ENCODE peak calls at places on chromosome 1, in six cellular contexts. One of them, this sample, is unnamed.
A peak's percentile ranks its signal among the peaks of the same experiment; 100 is the strongest.

GRCh38 chr1:2415337-2415736 is 3.0 kb upstream of the PEX10 start:
- DNase-seq in PC-3: no peak
- DNase-seq in suprapubic skin: no peak
- DNase-seq in A673: no peak
- DNase-seq in body of pancreas: no peak
- DNase-seq in CD8-positive, alpha-beta memory T cell: no peak
- DNase-seq in this sample: peak; percentile 52

GRCh38 chr1:157496121-157496526 is 56.2 kb downstream of the FCRL5 start:
- DNase-seq in A673: peak; percentile 57
- DNase-seq in body of pancreas: peak; percentile 46
- DNase-seq in suprapubic skin: no peak
- DNase-seq in PC-3: peak; percentile 84
- DNase-seq in CD8-positive, alpha-beta memory T cell: no peak
- DNase-seq in this sample: no peak

GRCh38 chr1:205519541-205520131 is 15.2 kb downstream of the CDK18 start:
- DNase-seq in A673: peak; percentile 44
- DNase-seq in PC-3: no peak
- DNase-seq in body of pancreas: no peak
- DNase-seq in suprapubic skin: no peak
- DNase-seq in CD8-positive, alpha-beta memory T cell: no peak
- DNase-seq in this sample: no peak

GRCh38 chr1:41587791-41588190 is 103.3 kb upstream of the EDN2 start:
- DNase-seq in A673: no peak
- DNase-seq in suprapubic skin: no peak
- DNase-seq in CD8-positive, alpha-beta memory T cell: no peak
- DNase-seq in body of pancreas: no peak
- DNase-seq in PC-3: no peak
- DNase-seq in this sample: no peak

GRCh38 chr1:178580096-178580495 is 67.2 kb downstream of the TEX35 start:
- DNase-seq in body of pancreas: no peak
- DNase-seq in CD8-positive, alpha-beta memory T cell: no peak
- DNase-seq in suprapubic skin: no peak
- DNase-seq in A673: no peak
- DNase-seq in PC-3: no peak
- DNase-seq in this sample: no peak

GRCh38 chr1:84083321-84083720 is 60.8 kb upstream of the PRKACB start:
- DNase-seq in PC-3: no peak
- DNase-seq in body of pancreas: no peak
- DNase-seq in A673: no peak
- DNase-seq in CD8-positive, alpha-beta memory T cell: no peak
- DNase-seq in suprapubic skin: no peak
- DNase-seq in this sample: no peak

GRCh38 chr1:38888423-38889333 is 7.3 kb upstream of the GJA9 start:
- DNase-seq in CD8-positive, alpha-beta memory T cell: no peak
- DNase-seq in suprapubic skin: no peak
- DNase-seq in A673: no peak
- DNase-seq in body of pancreas: no peak
- DNase-seq in PC-3: no peak
- DNase-seq in this sample: no peak

GRCh38 chr1:41898191-41898713 is 20.5 kb downstream of the HIVEP3 start:
- DNase-seq in PC-3: peak; percentile 54
- DNase-seq in CD8-positive, alpha-beta memory T cell: peak; percentile 54
- DNase-seq in body of pancreas: peak; percentile 34
- DNase-seq in suprapubic skin: no peak
- DNase-seq in A673: peak; percentile 35
- DNase-seq in this sample: peak; percentile 74

GRCh38 chr1:180815188-180815587 is 97.5 kb upstream of the KIAA1614 start:
- DNase-seq in body of pancreas: no peak
- DNase-seq in CD8-positive, alpha-beta memory T cell: no peak
- DNase-seq in PC-3: no peak
- DNase-seq in suprapubic skin: no peak
- DNase-seq in A673: no peak
- DNase-seq in this sample: no peak

GRCh38 chr1:219521325-219521724 is 91.6 kb downstream of the ZC3H11B start:
- DNase-seq in A673: no peak
- DNase-seq in PC-3: no peak
- DNase-seq in suprapubic skin: no peak
- DNase-seq in CD8-positive, alpha-beta memory T cell: no peak
- DNase-seq in body of pancreas: no peak
- DNase-seq in this sample: no peak

GRCh38 chr1:71184410-71184809 is 103.6 kb upstream of the ZRANB2 start:
- DNase-seq in body of pancreas: no peak
- DNase-seq in CD8-positive, alpha-beta memory T cell: no peak
- DNase-seq in suprapubic skin: no peak
- DNase-seq in PC-3: no peak
- DNase-seq in A673: no peak
- DNase-seq in this sample: no peak

GRCh38 chr1:41631971-41632370 is 147.5 kb upstream of the EDN2 start:
- DNase-seq in CD8-positive, alpha-beta memory T cell: no peak
- DNase-seq in body of pancreas: no peak
- DNase-seq in suprapubic skin: peak; percentile 7
- DNase-seq in A673: no peak
- DNase-seq in PC-3: peak; percentile 63
- DNase-seq in this sample: no peak

GRCh38 chr1:1832820-1833219 is 54.5 kb upstream of the NADK start:
- DNase-seq in suprapubic skin: no peak
- DNase-seq in CD8-positive, alpha-beta memory T cell: no peak
- DNase-seq in A673: no peak
- DNase-seq in PC-3: peak; percentile 27
- DNase-seq in body of pancreas: peak; percentile 50
- DNase-seq in this sample: no peak

GRCh38 chr1:30256911-30257310 is 466.5 kb downstream of the MATN1 start:
- DNase-seq in PC-3: no peak
- DNase-seq in CD8-positive, alpha-beta memory T cell: no peak
- DNase-seq in A673: no peak
- DNase-seq in body of pancreas: no peak
- DNase-seq in suprapubic skin: no peak
- DNase-seq in this sample: no peak

GRCh38 chr1:99557556-99558256 is 88.2 kb upstream of the PALMD start:
- DNase-seq in A673: no peak
- DNase-seq in CD8-positive, alpha-beta memory T cell: no peak
- DNase-seq in suprapubic skin: no peak
- DNase-seq in PC-3: peak; percentile 86
- DNase-seq in body of pancreas: no peak
- DNase-seq in this sample: no peak

GRCh38 chr1:243542726-243543415 is 287.0 kb downstream of the SDCCAG8 start:
- DNase-seq in suprapubic skin: no peak
- DNase-seq in A673: no peak
- DNase-seq in PC-3: peak; percentile 46
- DNase-seq in CD8-positive, alpha-beta memory T cell: no peak
- DNase-seq in body of pancreas: no peak
- DNase-seq in this sample: no peak

GRCh38 chr1:200528838-200529565 is 91.5 kb downstream of the KIF14 start:
- DNase-seq in suprapubic skin: no peak
- DNase-seq in CD8-positive, alpha-beta memory T cell: no peak
- DNase-seq in PC-3: no peak
- DNase-seq in body of pancreas: no peak
- DNase-seq in A673: no peak
- DNase-seq in this sample: no peak

GRCh38 chr1:2271134-2271785 is 43.1 kb downstream of the SKI start:
- DNase-seq in body of pancreas: no peak
- DNase-seq in suprapubic skin: no peak
- DNase-seq in PC-3: no peak
- DNase-seq in A673: no peak
- DNase-seq in CD8-positive, alpha-beta memory T cell: no peak
- DNase-seq in this sample: peak; percentile 26

GRCh38 chr1:241269116-241269515 is 87.9 kb downstream of the RGS7 start:
- DNase-seq in CD8-positive, alpha-beta memory T cell: no peak
- DNase-seq in PC-3: peak; percentile 52
- DNase-seq in A673: no peak
- DNase-seq in body of pancreas: peak; percentile 20
- DNase-seq in suprapubic skin: no peak
- DNase-seq in this sample: no peak

GRCh38 chr1:32871364-32872188 is 864 bp upstream of the FNDC5 start:
- DNase-seq in suprapubic skin: peak; percentile 64
- DNase-seq in body of pancreas: no peak
- DNase-seq in CD8-positive, alpha-beta memory T cell: no peak
- DNase-seq in PC-3: no peak
- DNase-seq in A673: peak; percentile 36
- DNase-seq in this sample: peak; percentile 26

GRCh38 chr1:177770096-177770495 is 199.8 kb downstream of the SEC16B start:
- DNase-seq in suprapubic skin: no peak
- DNase-seq in body of pancreas: peak; percentile 7
- DNase-seq in CD8-positive, alpha-beta memory T cell: no peak
- DNase-seq in PC-3: no peak
- DNase-seq in A673: no peak
- DNase-seq in this sample: no peak

GRCh38 chr1:113616201-113616600 is 143.1 kb downstream of the PHTF1 start:
- DNase-seq in PC-3: no peak
- DNase-seq in CD8-positive, alpha-beta memory T cell: no peak
- DNase-seq in suprapubic skin: no peak
- DNase-seq in A673: peak; percentile 54
- DNase-seq in body of pancreas: no peak
- DNase-seq in this sample: no peak

GRCh38 chr1:172338295-172338735 is 82.2 kb upstream of the C1orf105 start:
- DNase-seq in CD8-positive, alpha-beta memory T cell: no peak
- DNase-seq in A673: no peak
- DNase-seq in suprapubic skin: no peak
- DNase-seq in body of pancreas: no peak
- DNase-seq in PC-3: no peak
- DNase-seq in this sample: no peak

GRCh38 chr1:9400425-9401079 is 107.9 kb downstream of the SPSB1 start:
- DNase-seq in PC-3: peak; percentile 48
- DNase-seq in A673: no peak
- DNase-seq in CD8-positive, alpha-beta memory T cell: no peak
- DNase-seq in body of pancreas: no peak
- DNase-seq in suprapubic skin: no peak
- DNase-seq in this sample: peak; percentile 67

GRCh38 chr1:9397984-9398526 is 105.4 kb downstream of the SPSB1 start:
- DNase-seq in CD8-positive, alpha-beta memory T cell: no peak
- DNase-seq in A673: no peak
- DNase-seq in suprapubic skin: no peak
- DNase-seq in body of pancreas: no peak
- DNase-seq in PC-3: no peak
- DNase-seq in this sample: no peak

GRCh38 chr1:9401080-9401453 is 108.4 kb downstream of the SPSB1 start:
- DNase-seq in CD8-positive, alpha-beta memory T cell: no peak
- DNase-seq in A673: no peak
- DNase-seq in suprapubic skin: no peak
- DNase-seq in PC-3: no peak
- DNase-seq in body of pancreas: no peak
- DNase-seq in this sample: no peak

GRCh38 chr1:9402256-9402616 is 109.5 kb downstream of the SPSB1 start:
- DNase-seq in suprapubic skin: no peak
- DNase-seq in PC-3: no peak
- DNase-seq in body of pancreas: no peak
- DNase-seq in CD8-positive, alpha-beta memory T cell: no peak
- DNase-seq in A673: no peak
- DNase-seq in this sample: peak; percentile 82

GRCh38 chr1:9399510-9400424 is 107.1 kb downstream of the SPSB1 start:
- DNase-seq in PC-3: no peak
- DNase-seq in A673: no peak
- DNase-seq in CD8-positive, alpha-beta memory T cell: no peak
- DNase-seq in suprapubic skin: no peak
- DNase-seq in body of pancreas: no peak
- DNase-seq in this sample: peak; percentile 83
- H3K27ac ChIP-seq in PC-3: no peak overlapping the region
- H3K27ac ChIP-seq in A673: no peak overlapping the region
- H3K27ac ChIP-seq in CD8-positive, alpha-beta memory T cell: no peak overlapping the region
- H3K27ac ChIP-seq in suprapubic skin: no peak overlapping the region
- H3K27ac ChIP-seq in body of pancreas: no peak overlapping the region
- H3K27ac ChIP-seq in this sample: peak overlapping the region; percentile 65

DNA sequence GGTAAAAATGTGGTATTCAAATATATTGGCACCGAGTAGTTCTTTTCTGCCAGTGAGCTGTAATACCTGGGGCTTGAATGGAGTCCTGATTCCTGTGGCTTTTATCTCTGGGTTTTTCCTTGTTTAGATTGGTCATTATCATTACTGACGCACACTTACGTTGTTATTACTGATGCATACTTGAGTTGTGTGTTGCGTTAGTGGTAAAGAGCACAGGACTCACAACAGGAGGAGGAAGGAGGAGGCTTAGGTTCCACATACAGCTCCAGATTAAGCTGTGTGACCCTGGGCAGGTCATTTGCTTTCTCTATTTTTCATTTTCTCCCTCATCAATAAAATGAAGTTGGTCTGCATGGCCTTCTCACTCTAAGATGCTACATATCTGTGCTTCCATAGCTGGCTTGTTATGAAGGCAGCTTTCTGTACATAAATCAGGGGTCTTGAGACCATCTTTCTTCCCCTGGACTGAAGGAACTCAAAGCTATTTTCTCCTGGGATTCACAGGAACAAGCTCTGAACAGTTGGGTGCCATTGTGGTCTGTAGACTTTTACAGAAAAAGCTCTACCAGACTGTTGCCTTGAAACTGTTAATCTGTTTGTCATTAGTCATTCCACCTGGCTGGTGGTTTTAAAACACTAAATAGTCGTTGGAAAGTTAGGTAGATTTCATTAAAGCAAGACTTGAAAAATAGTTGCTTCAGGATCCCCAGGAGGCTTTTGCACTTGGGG is 5.6 kb downstream of the ARID1A start:
- DNase-seq in suprapubic skin: no peak
- DNase-seq in body of pancreas: no peak
- DNase-seq in CD8-positive, alpha-beta memory T cell: no peak
- DNase-seq in A673: no peak
- DNase-seq in PC-3: peak; percentile 60
- DNase-seq in this sample: no peak
- H3K4me1 ChIP-seq in suprapubic skin: peaks cover 81% of the 10 kb centered on the region
- H3K4me1 ChIP-seq in body of pancreas: peaks cover 83% of the 10 kb centered on the region
- H3K4me1 ChIP-seq in CD8-positive, alpha-beta memory T cell: peaks cover 77% of the 10 kb centered on the region
- H3K4me1 ChIP-seq in A673: peaks cover 69% of the 10 kb centered on the region
- H3K4me1 ChIP-seq in PC-3: peaks cover 78% of the 10 kb centered on the region
- H3K4me1 ChIP-seq in this sample: peaks cover 33% of the 10 kb centered on the region

GRCh38 chr1:202957733-202958543 is at the start of gene ADIPOR1:
- DNase-seq in suprapubic skin: peak; percentile 96
- DNase-seq in body of pancreas: peak; percentile 94
- DNase-seq in A673: peak; percentile 91
- DNase-seq in PC-3: peak; percentile 95
- DNase-seq in CD8-positive, alpha-beta memory T cell: peak; percentile 94
- DNase-seq in this sample: peak; percentile 96

GRCh38 chr1:202961220-202961880 is 3.2 kb upstream of the ADIPOR1 start:
- DNase-seq in A673: no peak
- DNase-seq in body of pancreas: no peak
- DNase-seq in CD8-positive, alpha-beta memory T cell: no peak
- DNase-seq in PC-3: no peak
- DNase-seq in suprapubic skin: no peak
- DNase-seq in this sample: no peak

GRCh38 chr1:202959276-202959620 is 1.1 kb upstream of the ADIPOR1 start:
- DNase-seq in CD8-positive, alpha-beta memory T cell: no peak
- DNase-seq in A673: peak; percentile 35
- DNase-seq in suprapubic skin: no peak
- DNase-seq in body of pancreas: no peak
- DNase-seq in PC-3: peak; percentile 94
- DNase-seq in this sample: no peak

GRCh38 chr1:202954057-202954745 is 3.9 kb downstream of the ADIPOR1 start:
- DNase-seq in CD8-positive, alpha-beta memory T cell: no peak
- DNase-seq in PC-3: peak; percentile 49
- DNase-seq in suprapubic skin: no peak
- DNase-seq in body of pancreas: no peak
- DNase-seq in A673: no peak
- DNase-seq in this sample: no peak

GRCh38 chr1:202958544-202959275 is 598 bp upstream of the ADIPOR1 start:
- DNase-seq in body of pancreas: peak; percentile 14
- DNase-seq in suprapubic skin: no peak
- DNase-seq in A673: no peak
- DNase-seq in CD8-positive, alpha-beta memory T cell: peak; percentile 27
- DNase-seq in PC-3: no peak
- DNase-seq in this sample: no peak
- H3K27ac ChIP-seq in body of pancreas: peak overlapping the region; percentile 88
- H3K27ac ChIP-seq in suprapubic skin: peak overlapping the region; percentile 98
- H3K27ac ChIP-seq in A673: peak overlapping the region; percentile 97
- H3K27ac ChIP-seq in CD8-positive, alpha-beta memory T cell: peak overlapping the region; percentile 80
- H3K27ac ChIP-seq in PC-3: peak overlapping the region; percentile 21
- H3K27ac ChIP-seq in this sample: peak overlapping the region; percentile 76

GRCh38 chr1:28173151-28173979 is 3.1 kb downstream of the PTAFR start:
- DNase-seq in A673: no peak
- DNase-seq in suprapubic skin: no peak
- DNase-seq in body of pancreas: no peak
- DNase-seq in CD8-positive, alpha-beta memory T cell: no peak
- DNase-seq in PC-3: no peak
- DNase-seq in this sample: no peak
- H3K4me1 ChIP-seq in A673: no peaks in the 10 kb centered on the region
- H3K4me1 ChIP-seq in suprapubic skin: peaks cover 22% of the 10 kb centered on the region
- H3K4me1 ChIP-seq in body of pancreas: peaks cover 21% of the 10 kb centered on the region
- H3K4me1 ChIP-seq in CD8-positive, alpha-beta memory T cell: peaks cover 40% of the 10 kb centered on the region
- H3K4me1 ChIP-seq in PC-3: peaks cover 14% of the 10 kb centered on the region
- H3K4me1 ChIP-seq in this sample: no peaks in the 10 kb centered on the region